ENCODE peak calls at places on chromosomes 13 and 19, in five cellular contexts. B is GF-D8; P is activated CD4-positive, alpha-beta T cell treated with anti-CD3 and anti-CD28 coated beads, Interleukin-2, amount 50 U/mL, for 48 hours; D is HS-5; E is mesothelial cell of epicardium. O is an unnamed sample.

GRCh38 chr19:21482863-21483276 is 22.5 kb upstream of the ZNF429 start:
- DNase-seq in B (no peak), P (peak; percentile 67), D (no peak), E (no peak), O (peak; percentile 80)

GRCh38 chr13:106109391-106109791 is 426.1 kb downstream of the EFNB2 start:
- DNase-seq in B (no peak), P (no peak), D (no peak), E (no peak), O (no peak)

GRCh38 chr19:58559275-58560006 is 1.0 kb upstream of the UBE2M start:
- DNase-seq in B (no peak), P (peak; percentile 87), D (no peak), E (peak; percentile 85), O (peak; percentile 97)

GRCh38 chr13:105063676-105064075 is 1471.8 kb downstream of the EFNB2 start:
- DNase-seq in B (no peak), P (no peak), D (no peak), E (no peak), O (no peak)

GRCh38 chr19:50829801-50830200 is 3.6 kb downstream of the KLK15 start:
- DNase-seq in B (no peak), P (no peak), D (no peak), E (no peak), O (no peak)

GRCh38 chr13:71492346-71492871 is 374.6 kb downstream of the DACH1 start:
- DNase-seq in B (no peak), P (no peak), D (no peak), E (no peak), O (no peak)

GRCh38 chr19:1944088-1944915 is 3.3 kb downstream of the CSNK1G2 start:
- DNase-seq in B (no peak), P (no peak), D (no peak), E (no peak), O (no peak)

GRCh38 chr13:52850396-52851152 is 2.1 kb upstream of the PCDH8 start:
- DNase-seq in B (no peak), P (peak; percentile 53), D (no peak), E (peak; percentile 85), O (peak; percentile 97)

GRCh38 chr13:44463759-44464158 is 90.1 kb downstream of the SERP2 start:
- DNase-seq in B (no peak), P (no peak), D (no peak), E (no peak), O (no peak)

GRCh38 chr13:34044660-34045080 is 226.7 kb downstream of the RFC3 start:
- DNase-seq in B (no peak), P (no peak), D (peak; percentile 37), E (no peak), O (no peak)

GRCh38 chr19:18924684-18925213 is 5.2 kb downstream of the DDX49 start:
- DNase-seq in B (no peak), P (no peak), D (no peak), E (no peak), O (no peak)

GRCh38 chr19:34667349-34668076 is 9.4 kb downstream of the SCGB2B2 start:
- DNase-seq in B (no peak), P (no peak), D (peak; percentile 19), E (no peak), O (no peak)

GRCh38 chr19:51025401-51025800 is 1.0 kb downstream of the KLK11 start:
- DNase-seq in B (no peak), P (no peak), D (no peak), E (no peak), O (no peak)

GRCh38 chr19:7639863-7640348 is 3.0 kb downstream of the STXBP2 start:
- DNase-seq in B (no peak), P (no peak), D (no peak), E (no peak), O (no peak)

GRCh38 chr19:39347332-39348227 is 5.4 kb downstream of the SAMD4B start:
- DNase-seq in B (no peak), P (no peak), D (no peak), E (no peak), O (no peak)

GRCh38 chr19:927044-927706 is 1.3 kb downstream of the ARID3A start:
- DNase-seq in B (peak; percentile 80), P (no peak), D (no peak), E (no peak), O (peak; percentile 80)

GRCh38 chr19:2016041-2016807 is 710 bp upstream of the BTBD2 start:
- DNase-seq in B (peak; percentile 7), P (peak; percentile 66), D (peak; percentile 24), E (no peak), O (peak; percentile 79)

GRCh38 chr19:18700501-18701249 is 17.2 kb downstream of the CRTC1 start:
- DNase-seq in B (peak; percentile 28), P (peak; percentile 65), D (no peak), E (peak; percentile 59), O (peak; percentile 87)

GRCh38 chr13:77386046-77386445 is 59.2 kb upstream of the MYCBP2 start:
- DNase-seq in B (no peak), P (no peak), D (no peak), E (no peak), O (no peak)

GRCh38 chr19:5826531-5827341 is 12.8 kb downstream of the FUT6 start:
- DNase-seq in B (peak; percentile 17), P (no peak), D (no peak), E (peak; percentile 76), O (peak; percentile 90)

GRCh38 chr13:97275265-97275664 is 53.1 kb downstream of the MBNL2 start:
- DNase-seq in B (no peak), P (no peak), D (peak; percentile 57), E (no peak), O (no peak)

GRCh38 chr19:49983645-49984229 is 22.8 kb upstream of the SIGLEC11 start:
- DNase-seq in B (no peak), P (peak; percentile 88), D (no peak), E (peak; percentile 80), O (peak; percentile 90)

GRCh38 chr13:100855151-100855550 is 180.6 kb upstream of the TMTC4 start:
- DNase-seq in B (no peak), P (no peak), D (no peak), E (no peak), O (no peak)

GRCh38 chr19:30865481-30865880 is 483.8 kb downstream of the TSHZ3 start:
- DNase-seq in B (no peak), P (no peak), D (no peak), E (no peak), O (peak; percentile 16)

GRCh38 chr13:114174529-114174941 is 4.5 kb upstream of the CFAP97D2 start:
- DNase-seq in B (peak; percentile 69), P (no peak), D (no peak), E (no peak), O (no peak)

GRCh38 chr19:40858109-40858508 is 7.9 kb upstream of the CYP2A6 start:
- DNase-seq in B (no peak), P (no peak), D (no peak), E (no peak), O (no peak)

GRCh38 chr19:1251503-1252220 is 3.3 kb downstream of the MIDN start:
- DNase-seq in B (peak; percentile 80), P (peak; percentile 68), D (no peak), E (no peak), O (peak; percentile 71)

GRCh38 chr19:372306-372890 is 27.8 kb upstream of the MIER2 start:
- DNase-seq in B (no peak), P (no peak), D (no peak), E (no peak), O (peak; percentile 36)

O was measured in endodermal cell.